ENCODE peak calls at places on chromosome 17, in seven cellular contexts. One of them, this sample, is unnamed.

GRCh38 chr17:32921013-32921412 is 6.9 kb upstream of the TMEM98 start:
- DNase-seq in NCI-H1105: no peak
- DNase-seq in HS-27A: no peak
- DNase-seq in immature natural killer cell: no peak
- DNase-seq in stimulated activated CD4-positive, alpha-beta T cell treated with anti-CD3 and anti-CD28 coated beads, Interleukin-15, amount 100 ng/mL, for 1 hour: no peak
- DNase-seq in ascending aorta: no peak
- DNase-seq in non-pigmented ciliary epithelial cell: no peak
- DNase-seq in this sample: no peak

GRCh38 chr17:42674755-42675347 is 1.9 kb downstream of the PLEKHH3 start:
- DNase-seq in NCI-H1105: peak; percentile 88
- DNase-seq in HS-27A: no peak
- DNase-seq in immature natural killer cell: no peak
- DNase-seq in stimulated activated CD4-positive, alpha-beta T cell treated with anti-CD3 and anti-CD28 coated beads, Interleukin-15, amount 100 ng/mL, for 1 hour: no peak
- DNase-seq in ascending aorta: no peak
- DNase-seq in non-pigmented ciliary epithelial cell: no peak
- DNase-seq in this sample: no peak

GRCh38 chr17:68603027-68603426 is 1.9 kb upstream of the FAM20A start:
- DNase-seq in NCI-H1105: no peak
- DNase-seq in HS-27A: no peak
- DNase-seq in immature natural killer cell: no peak
- DNase-seq in stimulated activated CD4-positive, alpha-beta T cell treated with anti-CD3 and anti-CD28 coated beads, Interleukin-15, amount 100 ng/mL, for 1 hour: no peak
- DNase-seq in ascending aorta: no peak
- DNase-seq in non-pigmented ciliary epithelial cell: no peak
- DNase-seq in this sample: no peak

GRCh38 chr17:8326591-8327583 is 12.8 kb upstream of the ODF4 start:
- DNase-seq in NCI-H1105: no peak
- DNase-seq in HS-27A: no peak
- DNase-seq in immature natural killer cell: peak; percentile 6
- DNase-seq in stimulated activated CD4-positive, alpha-beta T cell treated with anti-CD3 and anti-CD28 coated beads, Interleukin-15, amount 100 ng/mL, for 1 hour: no peak
- DNase-seq in ascending aorta: no peak
- DNase-seq in non-pigmented ciliary epithelial cell: no peak
- DNase-seq in this sample: no peak

GRCh38 chr17:7016406-7016805 is 4.0 kb downstream of the RNASEK start:
- DNase-seq in NCI-H1105: no peak
- DNase-seq in HS-27A: no peak
- DNase-seq in immature natural killer cell: no peak
- DNase-seq in stimulated activated CD4-positive, alpha-beta T cell treated with anti-CD3 and anti-CD28 coated beads, Interleukin-15, amount 100 ng/mL, for 1 hour: no peak
- DNase-seq in ascending aorta: peak; percentile 54
- DNase-seq in non-pigmented ciliary epithelial cell: no peak
- DNase-seq in this sample: no peak

GRCh38 chr17:40021471-40021961 is 6.3 kb downstream of the CSF3 start:
- DNase-seq in NCI-H1105: no peak
- DNase-seq in HS-27A: peak; percentile 9
- DNase-seq in immature natural killer cell: no peak
- DNase-seq in stimulated activated CD4-positive, alpha-beta T cell treated with anti-CD3 and anti-CD28 coated beads, Interleukin-15, amount 100 ng/mL, for 1 hour: no peak
- DNase-seq in ascending aorta: no peak
- DNase-seq in non-pigmented ciliary epithelial cell: no peak
- DNase-seq in this sample: peak; percentile 96

GRCh38 chr17:60393840-60394529 is 2.1 kb upstream of the USP32 start:
- DNase-seq in NCI-H1105: no peak
- DNase-seq in HS-27A: no peak
- DNase-seq in immature natural killer cell: no peak
- DNase-seq in stimulated activated CD4-positive, alpha-beta T cell treated with anti-CD3 and anti-CD28 coated beads, Interleukin-15, amount 100 ng/mL, for 1 hour: no peak
- DNase-seq in ascending aorta: no peak
- DNase-seq in non-pigmented ciliary epithelial cell: no peak
- DNase-seq in this sample: no peak

GRCh38 chr17:10614536-10615155 is 42.5 kb downstream of the MYH3 start:
- DNase-seq in NCI-H1105: peak; percentile 13
- DNase-seq in HS-27A: peak; percentile 33
- DNase-seq in immature natural killer cell: peak; percentile 15
- DNase-seq in stimulated activated CD4-positive, alpha-beta T cell treated with anti-CD3 and anti-CD28 coated beads, Interleukin-15, amount 100 ng/mL, for 1 hour: no peak
- DNase-seq in ascending aorta: no peak
- DNase-seq in non-pigmented ciliary epithelial cell: peak; percentile 15
- DNase-seq in this sample: peak; percentile 49

GRCh38 chr17:5832886-5833285 is 237.3 kb upstream of the WSCD1 start:
- DNase-seq in NCI-H1105: peak; percentile 50
- DNase-seq in HS-27A: no peak
- DNase-seq in immature natural killer cell: no peak
- DNase-seq in stimulated activated CD4-positive, alpha-beta T cell treated with anti-CD3 and anti-CD28 coated beads, Interleukin-15, amount 100 ng/mL, for 1 hour: no peak
- DNase-seq in ascending aorta: no peak
- DNase-seq in non-pigmented ciliary epithelial cell: peak; percentile 40
- DNase-seq in this sample: peak; percentile 63

GRCh38 chr17:19415311-19415710 is 4.3 kb downstream of the RNF112 start:
- DNase-seq in NCI-H1105: no peak
- DNase-seq in HS-27A: no peak
- DNase-seq in immature natural killer cell: no peak
- DNase-seq in stimulated activated CD4-positive, alpha-beta T cell treated with anti-CD3 and anti-CD28 coated beads, Interleukin-15, amount 100 ng/mL, for 1 hour: no peak
- DNase-seq in ascending aorta: peak; percentile 55
- DNase-seq in non-pigmented ciliary epithelial cell: no peak
- DNase-seq in this sample: no peak

GRCh38 chr17:40557531-40558299 is 7.6 kb downstream of the CCR7 start:
- DNase-seq in NCI-H1105: no peak
- DNase-seq in HS-27A: no peak
- DNase-seq in immature natural killer cell: no peak
- DNase-seq in stimulated activated CD4-positive, alpha-beta T cell treated with anti-CD3 and anti-CD28 coated beads, Interleukin-15, amount 100 ng/mL, for 1 hour: no peak
- DNase-seq in ascending aorta: peak; percentile 52
- DNase-seq in non-pigmented ciliary epithelial cell: no peak
- DNase-seq in this sample: no peak

GRCh38 chr17:36856921-36857381 is 80.3 kb upstream of the LHX1 start:
- DNase-seq in NCI-H1105: no peak
- DNase-seq in HS-27A: no peak
- DNase-seq in immature natural killer cell: no peak
- DNase-seq in stimulated activated CD4-positive, alpha-beta T cell treated with anti-CD3 and anti-CD28 coated beads, Interleukin-15, amount 100 ng/mL, for 1 hour: no peak
- DNase-seq in ascending aorta: no peak
- DNase-seq in non-pigmented ciliary epithelial cell: no peak
- DNase-seq in this sample: no peak

GRCh38 chr17:1649844-1650409 is at the start of gene RILP:
- DNase-seq in NCI-H1105: no peak
- DNase-seq in HS-27A: no peak
- DNase-seq in immature natural killer cell: no peak
- DNase-seq in stimulated activated CD4-positive, alpha-beta T cell treated with anti-CD3 and anti-CD28 coated beads, Interleukin-15, amount 100 ng/mL, for 1 hour: no peak
- DNase-seq in ascending aorta: peak; percentile 89
- DNase-seq in non-pigmented ciliary epithelial cell: no peak
- DNase-seq in this sample: no peak

GRCh38 chr17:2023692-2024571 is 1.2 kb downstream of the RTN4RL1 start:
- DNase-seq in NCI-H1105: peak; percentile 60
- DNase-seq in HS-27A: no peak
- DNase-seq in immature natural killer cell: peak; percentile 21
- DNase-seq in stimulated activated CD4-positive, alpha-beta T cell treated with anti-CD3 and anti-CD28 coated beads, Interleukin-15, amount 100 ng/mL, for 1 hour: no peak
- DNase-seq in ascending aorta: peak; percentile 79
- DNase-seq in non-pigmented ciliary epithelial cell: no peak
- DNase-seq in this sample: peak; percentile 22

GRCh38 chr17:28357061-28357900 is at the start of gene POLDIP2:
- DNase-seq in NCI-H1105: peak; percentile 86
- DNase-seq in HS-27A: no peak
- DNase-seq in immature natural killer cell: peak; percentile 96
- DNase-seq in stimulated activated CD4-positive, alpha-beta T cell treated with anti-CD3 and anti-CD28 coated beads, Interleukin-15, amount 100 ng/mL, for 1 hour: peak; percentile 89
- DNase-seq in ascending aorta: peak; percentile 97
- DNase-seq in non-pigmented ciliary epithelial cell: peak; percentile 61
- DNase-seq in this sample: peak; percentile 91

GRCh38 chr17:50540485-50541401 is 6.2 kb upstream of the SPATA20 start:
- DNase-seq in NCI-H1105: no peak
- DNase-seq in HS-27A: no peak
- DNase-seq in immature natural killer cell: no peak
- DNase-seq in stimulated activated CD4-positive, alpha-beta T cell treated with anti-CD3 and anti-CD28 coated beads, Interleukin-15, amount 100 ng/mL, for 1 hour: no peak
- DNase-seq in ascending aorta: no peak
- DNase-seq in non-pigmented ciliary epithelial cell: no peak
- DNase-seq in this sample: no peak

GRCh38 chr17:18184143-18185007 is 747 bp downstream of the ALKBH5 start:
- DNase-seq in NCI-H1105: peak; percentile 32
- DNase-seq in HS-27A: no peak
- DNase-seq in immature natural killer cell: peak; percentile 76
- DNase-seq in stimulated activated CD4-positive, alpha-beta T cell treated with anti-CD3 and anti-CD28 coated beads, Interleukin-15, amount 100 ng/mL, for 1 hour: peak; percentile 34
- DNase-seq in ascending aorta: peak; percentile 85
- DNase-seq in non-pigmented ciliary epithelial cell: no peak
- DNase-seq in this sample: peak; percentile 33

GRCh38 chr17:9647014-9647413 is 1.7 kb downstream of the USP43 start:
- DNase-seq in NCI-H1105: peak; percentile 13
- DNase-seq in HS-27A: no peak
- DNase-seq in immature natural killer cell: no peak
- DNase-seq in stimulated activated CD4-positive, alpha-beta T cell treated with anti-CD3 and anti-CD28 coated beads, Interleukin-15, amount 100 ng/mL, for 1 hour: no peak
- DNase-seq in ascending aorta: no peak
- DNase-seq in non-pigmented ciliary epithelial cell: no peak
- DNase-seq in this sample: no peak

GRCh38 chr17:80478487-80479245 is 2.3 kb upstream of the NPTX1 start:
- DNase-seq in NCI-H1105: no peak
- DNase-seq in HS-27A: no peak
- DNase-seq in immature natural killer cell: no peak
- DNase-seq in stimulated activated CD4-positive, alpha-beta T cell treated with anti-CD3 and anti-CD28 coated beads, Interleukin-15, amount 100 ng/mL, for 1 hour: no peak
- DNase-seq in ascending aorta: no peak
- DNase-seq in non-pigmented ciliary epithelial cell: no peak
- DNase-seq in this sample: no peak

GRCh38 chr17:53449324-53449723 is 373.4 kb upstream of the KIF2B start:
- DNase-seq in NCI-H1105: no peak
- DNase-seq in HS-27A: no peak
- DNase-seq in immature natural killer cell: no peak
- DNase-seq in stimulated activated CD4-positive, alpha-beta T cell treated with anti-CD3 and anti-CD28 coated beads, Interleukin-15, amount 100 ng/mL, for 1 hour: no peak
- DNase-seq in ascending aorta: no peak
- DNase-seq in non-pigmented ciliary epithelial cell: no peak
- DNase-seq in this sample: no peak

GRCh38 chr17:50205111-50205821 is 3.8 kb upstream of the COL1A1 start:
- DNase-seq in NCI-H1105: no peak
- DNase-seq in HS-27A: no peak
- DNase-seq in immature natural killer cell: no peak
- DNase-seq in stimulated activated CD4-positive, alpha-beta T cell treated with anti-CD3 and anti-CD28 coated beads, Interleukin-15, amount 100 ng/mL, for 1 hour: no peak
- DNase-seq in ascending aorta: no peak
- DNase-seq in non-pigmented ciliary epithelial cell: no peak
- DNase-seq in this sample: peak; percentile 56

GRCh38 chr17:51461578-51462004 is 201.2 kb downstream of the UTP18 start:
- DNase-seq in NCI-H1105: peak; percentile 50
- DNase-seq in HS-27A: peak; percentile 5
- DNase-seq in immature natural killer cell: peak; percentile 18
- DNase-seq in stimulated activated CD4-positive, alpha-beta T cell treated with anti-CD3 and anti-CD28 coated beads, Interleukin-15, amount 100 ng/mL, for 1 hour: no peak
- DNase-seq in ascending aorta: no peak
- DNase-seq in non-pigmented ciliary epithelial cell: no peak
- DNase-seq in this sample: peak; percentile 7

GRCh38 chr17:45783593-45784292 is 377 bp upstream of the CRHR1 start:
- DNase-seq in NCI-H1105: peak; percentile 55
- DNase-seq in HS-27A: no peak
- DNase-seq in immature natural killer cell: no peak
- DNase-seq in stimulated activated CD4-positive, alpha-beta T cell treated with anti-CD3 and anti-CD28 coated beads, Interleukin-15, amount 100 ng/mL, for 1 hour: no peak
- DNase-seq in ascending aorta: no peak
- DNase-seq in non-pigmented ciliary epithelial cell: no peak
- DNase-seq in this sample: no peak

This sample was measured in HFFc6.